ENCODE peak calls at places on chromosomes 6 and 20, in seven cellular contexts. V, K, O, U, G, A and C are unnamed samples.

GRCh38 chr20:48984575-48985219 is 61.4 kb upstream of the CSE1L start:
- DNase-seq in V (no peak), K (no peak), O (no peak), U (no peak), G (no peak), A (no peak), C (peak; percentile 57)

GRCh38 chr6:131001945-131002661 is 60.9 kb downstream of the EPB41L2 start:
- DNase-seq in V (no peak), K (no peak), O (no peak), U (no peak), G (no peak), A (no peak), C (no peak)

GRCh38 chr6:105437236-105437635 is 34.4 kb upstream of the PREP start:
- DNase-seq in V (no peak), K (no peak), O (no peak), U (no peak), G (no peak), A (no peak), C (no peak)

GRCh38 chr6:139577124-139577800 is 202.8 kb upstream of the CITED2 start:
- DNase-seq in V (no peak), K (no peak), O (no peak), U (no peak), G (no peak), A (no peak), C (no peak)

GRCh38 chr6:27478141-27478705 is 5.3 kb upstream of the ZNF184 start:
- DNase-seq in V (no peak), K (no peak), O (no peak), U (no peak), G (no peak), A (no peak), C (no peak)

GRCh38 chr6:163367388-163368183 is 46.9 kb upstream of the QKI start:
- DNase-seq in V (peak; percentile 87), K (no peak), O (no peak), U (no peak), G (no peak), A (no peak), C (no peak)

GRCh38 chr20:33601016-33601415 is 61.1 kb upstream of the C20orf144 start:
- DNase-seq in V (no peak), K (no peak), O (no peak), U (no peak), G (no peak), A (no peak), C (no peak)

GRCh38 chr20:35463455-35464300 is 8.3 kb downstream of the CEP250 start:
- DNase-seq in V (peak; percentile 48), K (peak; percentile 19), O (no peak), U (peak; percentile 73), G (peak; percentile 57), A (peak; percentile 60), C (peak; percentile 67)

GRCh38 chr6:170553686-170554085 is 483 bp upstream of the TBP start:
- DNase-seq in V (peak; percentile 35), K (no peak), O (no peak), U (peak; percentile 45), G (no peak), A (peak; percentile 25), C (peak; percentile 5)

GRCh38 chr6:31139599-31139998 is 733 bp upstream of the PSORS1C2 start:
- DNase-seq in V (no peak), K (no peak), O (no peak), U (no peak), G (no peak), A (no peak), C (no peak)

GRCh38 chr6:170052991-170053821 is 237.7 kb downstream of the DLL1 start:
- DNase-seq in V (no peak), K (no peak), O (no peak), U (no peak), G (peak; percentile 5), A (no peak), C (no peak)

GRCh38 chr6:124119591-124119990 is 315.9 kb downstream of the NKAIN2 start:
- DNase-seq in V (no peak), K (no peak), O (no peak), U (no peak), G (no peak), A (no peak), C (no peak)

GRCh38 chr6:68633654-68634502 is 1.2 kb upstream of the ADGRB3 start:
- DNase-seq in V (no peak), K (no peak), O (no peak), U (no peak), G (no peak), A (no peak), C (no peak)

GRCh38 chr20:3781153-3781910 is at the start of gene SPEF1:
- DNase-seq in V (peak; percentile 84), K (no peak), O (no peak), U (peak; percentile 98), G (peak; percentile 79), A (peak; percentile 96), C (peak; percentile 80)